ENCODE peak calls at places on chromosomes 13 and 19, in six cellular contexts. V is T-helper 1 cell, M is AG09319, G is T1000, K is aorta, E is hepatic stellate cell. R is an unnamed sample.

GRCh38 chr19:39390460-39390758 is 497 bp downstream of the PAF1 start:
- DNase-seq in E (peak), V (peak), G (no peak), M (no peak), K (no peak), R (no peak)

GRCh38 chr13:80858131-80858530 is 517.2 kb upstream of the SPRY2 start:
- DNase-seq in V (no peak), E (no peak), K (no peak), G (no peak), M (no peak), R (no peak)

GRCh38 chr19:39878398-39878797 is 32.2 kb upstream of the FBL start:
- DNase-seq in E (no peak), M (no peak), V (no peak), K (no peak), G (no peak), R (no peak)

GRCh38 chr13:112658807-112659206 is 31.0 kb upstream of the ATP11A start:
- DNase-seq in G (no peak), M (no peak), E (no peak), V (no peak), K (no peak), R (no peak)

GRCh38 chr19:6481541-6482342 is at the start of gene DENND1C:
- DNase-seq in V (peak), E (no peak), K (peak), G (no peak), M (no peak), R (no peak)

GRCh38 chr19:43668406-43669158 is 1.4 kb downstream of the PLAUR start:
- DNase-seq in G (peak), K (peak), M (peak), V (peak), E (peak), R (peak)

GRCh38 chr13:36919206-36919832 is 719 bp downstream of the SMAD9 start:
- DNase-seq in V (no peak), E (peak), G (peak), K (peak), M (no peak), R (no peak)

GRCh38 chr13:48398450-48399095 is 14.3 kb downstream of the LPAR6 start:
- DNase-seq in G (no peak), V (no peak), K (no peak), M (no peak), E (no peak), R (no peak)

GRCh38 chr19:40962460-40962961 is 28.6 kb upstream of the CYP2B6 start:
- DNase-seq in V (no peak), M (no peak), K (no peak), E (peak), G (no peak), R (peak)

GRCh38 chr19:30799854-30800755 is 427.9 kb downstream of the ZNF536 start:
- DNase-seq in E (peak), V (no peak), K (no peak), M (no peak), G (no peak), R (no peak)

GRCh38 chr19:45578861-45579260 is 5.7 kb downstream of the OPA3 start:
- DNase-seq in V (no peak), K (no peak), G (no peak), M (no peak), E (no peak), R (no peak)

GRCh38 chr13:44136693-44137268 is 236.8 kb upstream of the SERP2 start:
- DNase-seq in K (no peak), M (no peak), V (no peak), E (no peak), G (no peak), R (no peak)

GRCh38 chr19:48490980-48491792 is 20.4 kb downstream of the LMTK3 start:
- DNase-seq in V (peak), G (no peak), K (no peak), M (no peak), E (peak), R (no peak)

GRCh38 chr13:35927554-35927953 is 203.6 kb downstream of the DCLK1 start:
- DNase-seq in V (no peak), K (no peak), M (no peak), G (peak), E (no peak), R (peak)

GRCh38 chr19:2228157-2229030 is 7.7 kb downstream of the PLEKHJ1 start:
- DNase-seq in G (no peak), M (no peak), K (no peak), V (no peak), E (no peak), R (no peak)

R was measured in HS-5.